ENCODE peak calls at places on chromosomes 3 and 15, in ten cellular contexts. E is spleen, F is BJ, X is brain microvascular endothelial cell, D is ovary, B is upper lobe of right lung, Q is choroid plexus epithelial cell, K is uterus, Z is tibial artery, T is IMR-90. Y is an unnamed sample.

GRCh38 chr3:53888229-53888628 is 3.4 kb downstream of the SELENOK start:
- DNase-seq in Q (no peak), D (no peak), B (no peak), Z (no peak), E (no peak), X (peak), K (no peak), F (no peak), T (no peak), Y (no peak)

GRCh38 chr3:53139833-53140574 is 9.8 kb upstream of the RFT1 start:
- DNase-seq in X (no peak), D (no peak), B (peak), F (no peak), Q (peak), Z (no peak), T (peak), E (no peak), K (no peak), Y (no peak)

GRCh38 chr15:85168642-85169173 is 187.1 kb downstream of the PDE8A start:
- DNase-seq in D (no peak), T (peak), E (no peak), B (peak), Z (no peak), F (no peak), K (no peak), Q (peak), X (peak), Y (no peak)

GRCh38 chr15:25391971-25392733 is 46.7 kb downstream of the UBE3A start:
- DNase-seq in K (no peak), D (no peak), B (no peak), X (peak), F (peak), Z (no peak), T (peak), Q (peak), E (no peak), Y (no peak)

GRCh38 chr3:31704651-31705179 is 172.0 kb downstream of the STT3B start:
- DNase-seq in E (peak), Q (peak), D (no peak), F (peak), Z (peak), B (peak), K (no peak), T (peak), X (peak), Y (no peak)

GRCh38 chr3:62611541-62612240 is 238.3 kb upstream of the FEZF2 start:
- DNase-seq in K (no peak), Z (no peak), D (no peak), X (peak), B (no peak), E (no peak), T (peak), F (no peak), Q (peak), Y (no peak)

GRCh38 chr15:71572452-71573053 is 237.8 kb upstream of the NR2E3 start:
- DNase-seq in F (no peak), E (no peak), B (no peak), T (no peak), Z (no peak), X (peak), D (no peak), Q (peak), K (peak), Y (no peak)

GRCh38 chr3:195895078-195895899 is 13.1 kb downstream of the TNK2 start:
- DNase-seq in K (no peak), Z (no peak), E (peak), T (peak), Q (no peak), X (no peak), B (peak), F (no peak), D (peak), Y (no peak)

GRCh38 chr15:56207711-56208110 is 36.0 kb downstream of the RFX7 start:
- DNase-seq in K (no peak), B (no peak), Z (no peak), T (no peak), E (no peak), Q (no peak), X (no peak), D (no peak), F (no peak), Y (peak)

GRCh38 chr3:9339750-9340449 is 23.0 kb upstream of the THUMPD3 start:
- DNase-seq in B (no peak), T (peak), Z (no peak), X (no peak), E (no peak), Q (peak), D (no peak), F (no peak), K (no peak), Y (no peak)

GRCh38 chr3:12813967-12814366 is 17.5 kb downstream of the CAND2 start:
- DNase-seq in F (no peak), Q (no peak), X (no peak), K (no peak), T (no peak), Z (no peak), E (peak), B (no peak), D (no peak), Y (no peak)

GRCh38 chr3:194832346-194833104 is 146.8 kb downstream of the FAM43A start:
- DNase-seq in D (no peak), K (no peak), F (no peak), B (no peak), T (no peak), Z (no peak), E (no peak), Q (no peak), X (no peak), Y (no peak)

GRCh38 chr3:27677554-27677953 is 44.6 kb downstream of the EOMES start:
- DNase-seq in D (no peak), F (peak), K (peak), T (peak), B (no peak), Q (peak), Z (peak), E (no peak), X (peak), Y (peak)
- H3K4me3 ChIP-seq in D (no peak), F (no peak), K (no peak), T (no peak), B (no peak), Q (no peak), Z (no peak), E (no peak), X (no peak), Y (no peak)

GRCh38 chr3:187740446-187741399 is 4.5 kb downstream of the BCL6 start:
- DNase-seq in B (peak), T (peak), D (peak), E (peak), X (peak), Q (peak), Z (peak), K (peak), F (peak), Y (no peak)

GRCh38 chr3:187744169-187745151 is 808 bp downstream of the BCL6 start:
- DNase-seq in E (peak), T (peak), F (no peak), Z (peak), X (peak), B (no peak), D (peak), K (peak), Q (peak), Y (no peak)

GRCh38 chr3:187743195-187744141 is 1.8 kb downstream of the BCL6 start:
- DNase-seq in K (peak), X (peak), Z (peak), F (no peak), Q (peak), T (peak), E (peak), D (peak), B (peak), Y (no peak)

GRCh38 chr3:187741403-187742350 is 3.6 kb downstream of the BCL6 start:
- DNase-seq in Z (peak), D (peak), X (peak), K (peak), F (no peak), Q (peak), B (peak), T (peak), E (peak), Y (no peak)

DNA sequence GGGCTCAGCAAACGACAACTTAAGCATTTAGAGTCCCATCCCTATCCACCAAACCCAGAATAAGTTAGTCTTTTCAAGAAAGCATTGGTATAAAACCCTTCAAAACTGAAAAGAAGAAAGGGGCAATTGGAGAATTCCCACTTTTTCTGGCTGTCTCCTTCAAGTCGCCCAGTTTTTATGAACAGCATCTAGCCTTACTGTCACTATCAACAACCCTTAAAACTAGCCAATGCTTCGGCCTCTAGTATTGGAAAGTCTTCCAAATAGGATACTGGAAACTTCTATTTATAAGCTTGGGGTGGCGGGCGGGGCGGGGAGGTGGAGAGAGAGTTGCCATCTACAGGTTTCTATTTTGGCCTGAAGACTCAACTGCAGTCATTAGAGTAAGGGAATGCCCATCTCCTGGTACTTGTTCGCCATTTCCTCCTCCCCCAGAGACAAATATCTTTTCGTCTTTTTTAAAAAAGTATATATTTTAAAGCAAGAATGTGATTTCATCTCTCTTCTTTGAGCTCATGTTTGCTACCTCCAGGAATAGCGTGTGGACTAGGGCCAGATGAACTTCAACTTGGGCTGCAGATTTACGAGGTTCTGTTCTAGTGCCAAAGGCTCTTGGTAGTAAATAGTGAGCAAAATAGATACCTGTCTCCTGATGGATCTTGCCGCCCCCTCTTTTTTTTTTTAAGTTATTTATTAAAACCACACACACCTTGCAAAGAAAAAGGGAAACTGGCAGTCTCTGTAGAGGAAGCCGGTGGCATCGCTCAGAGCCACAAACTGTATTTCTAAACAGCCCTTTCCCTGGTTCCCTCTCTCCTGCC is 2.7 kb downstream of the BCL6 start:
- DNase-seq in T (peak), D (no peak), K (peak), B (no peak), Z (no peak), Q (peak), E (no peak), X (no peak), F (no peak), Y (no peak)
- TF ChIP-seq CTCF in T (no peak), D (no peak), K (no peak), B (no peak), Z (no peak), Q (no peak), E (no peak), X (no peak), F (no peak), Y (no peak)

GRCh38 chr3:128994173-128994512 is 267 bp upstream of the CFAP92 start:
- DNase-seq in B (no peak), E (no peak), F (peak), X (no peak), K (no peak), T (no peak), Q (no peak), D (no peak), Z (no peak), Y (peak)

GRCh38 chr3:128991355-128991895 is 2.5 kb downstream of the CFAP92 start:
- DNase-seq in K (no peak), D (no peak), X (no peak), E (peak), T (no peak), B (no peak), Q (no peak), F (no peak), Z (no peak), Y (no peak)

GRCh38 chr3:128993461-128994172 is at the start of gene CFAP92:
- DNase-seq in Z (peak), D (peak), F (no peak), Q (peak), B (peak), K (peak), X (peak), E (peak), T (peak), Y (no peak)

GRCh38 chr3:128994581-128995161 is 795 bp upstream of the CFAP92 start:
- DNase-seq in Q (no peak), K (no peak), X (no peak), T (no peak), F (no peak), D (no peak), B (no peak), Z (no peak), E (no peak), Y (no peak)

DNA sequence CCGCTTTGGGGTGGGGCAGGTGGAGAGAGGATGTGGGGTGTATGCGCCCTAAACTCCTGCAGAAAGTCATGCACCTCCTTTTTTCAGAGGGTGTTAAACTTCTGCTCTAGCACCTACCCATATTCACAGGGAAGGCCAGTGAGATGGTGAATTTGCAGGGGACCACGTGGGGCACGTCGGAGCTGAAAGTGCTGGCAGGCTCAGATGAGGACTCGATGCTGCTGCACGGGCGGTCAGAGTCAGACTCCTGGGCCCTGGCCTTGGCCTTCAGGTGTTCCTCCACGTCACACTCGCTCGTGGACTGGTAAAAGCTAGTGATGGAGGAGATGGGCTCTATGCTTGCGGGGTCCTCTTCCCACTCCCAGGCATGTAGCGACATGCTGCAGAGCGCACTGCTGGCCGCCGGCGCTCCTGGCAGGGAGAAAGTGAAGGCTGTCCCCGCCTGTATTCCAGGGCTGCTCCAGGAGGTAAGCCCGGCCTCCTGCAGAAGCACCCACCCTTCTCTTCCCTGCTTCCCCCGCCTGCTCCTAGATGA is 883 bp downstream of the CFAP92 start:
- DNase-seq in Q (no peak), X (no peak), Z (no peak), B (no peak), F (no peak), D (no peak), T (no peak), K (no peak), E (no peak), Y (no peak)
- H3K4me3 ChIP-seq in Q (no peak), X (no peak), Z (peak), B (no peak), F (no peak), D (no peak), T (no peak), K (no peak), E (no peak), Y (no peak)

DNA sequence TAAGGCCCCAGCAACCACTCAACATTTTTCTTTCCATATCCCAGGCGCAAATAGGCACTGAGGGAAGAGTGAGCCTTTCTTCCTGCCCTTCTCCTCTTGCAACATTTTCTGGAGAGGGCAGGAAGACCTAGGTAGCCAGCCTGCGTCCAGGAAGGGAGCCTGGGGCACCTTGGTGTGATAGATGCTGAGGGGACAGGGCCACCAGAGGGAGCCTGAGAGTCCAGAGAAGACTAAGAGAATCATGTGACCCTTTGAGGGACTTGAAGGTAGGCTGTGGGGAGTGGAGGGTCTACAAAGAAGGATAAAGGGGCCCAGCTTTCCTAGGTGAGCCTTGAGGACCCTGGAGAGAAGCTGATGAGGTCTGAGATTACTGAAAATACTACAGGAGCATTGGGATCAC is 346.6 kb downstream of the CNTN6 start:
- DNase-seq in E (no peak), K (no peak), D (no peak), T (no peak), X (peak), Q (no peak), Z (no peak), F (no peak), B (no peak), Y (no peak)
- TF ChIP-seq CTCF in E (no peak), K (no peak), D (no peak), T (no peak), X (peak), Q (peak), Z (no peak), F (no peak), B (no peak), Y (peak)